ENCODE peak calls at places on chromosomes 4 and X, in ten cellular contexts. One of them, this sample, is unnamed.

GRCh38 chrX:140764401-140764919 is 54.9 kb downstream of the LINC00632 start:
- DNase-seq in GM12864: no peak
- DNase-seq in DMS153: no peak
- DNase-seq in A172: no peak
- DNase-seq in astrocyte of the spinal cord: peak
- DNase-seq in nucleus accumbens: peak
- DNase-seq in aorta: peak
- DNase-seq in PC-3: peak
- DNase-seq in T-helper 2 cell: peak
- DNase-seq in activated CD4-positive, alpha-beta T cell treated with anti-CD3 and anti-CD28 coated beads for 4 hours: no peak
- DNase-seq in this sample: peak

GRCh38 chrX:40245411-40246140 is 147.8 kb upstream of the BCOR start:
- DNase-seq in astrocyte of the spinal cord: peak
- DNase-seq in T-helper 2 cell: peak
- DNase-seq in nucleus accumbens: no peak
- DNase-seq in aorta: peak
- DNase-seq in activated CD4-positive, alpha-beta T cell treated with anti-CD3 and anti-CD28 coated beads for 4 hours: no peak
- DNase-seq in GM12864: no peak
- DNase-seq in PC-3: no peak
- DNase-seq in A172: no peak
- DNase-seq in DMS153: no peak
- DNase-seq in this sample: peak

GRCh38 chrX:45351478-45351877 is 150.8 kb upstream of the DIPK2B start:
- DNase-seq in A172: peak
- DNase-seq in T-helper 2 cell: no peak
- DNase-seq in nucleus accumbens: no peak
- DNase-seq in aorta: no peak
- DNase-seq in astrocyte of the spinal cord: peak
- DNase-seq in GM12864: no peak
- DNase-seq in DMS153: no peak
- DNase-seq in PC-3: peak
- DNase-seq in activated CD4-positive, alpha-beta T cell treated with anti-CD3 and anti-CD28 coated beads for 4 hours: no peak
- DNase-seq in this sample: peak

GRCh38 chrX:19174401-19175025 is 52.2 kb upstream of the ADGRG2 start:
- DNase-seq in nucleus accumbens: no peak
- DNase-seq in A172: peak
- DNase-seq in PC-3: peak
- DNase-seq in aorta: no peak
- DNase-seq in T-helper 2 cell: no peak
- DNase-seq in astrocyte of the spinal cord: peak
- DNase-seq in activated CD4-positive, alpha-beta T cell treated with anti-CD3 and anti-CD28 coated beads for 4 hours: no peak
- DNase-seq in GM12864: no peak
- DNase-seq in DMS153: no peak
- DNase-seq in this sample: peak

GRCh38 chrX:120562569-120562926 is 1.8 kb upstream of the CUL4B start:
- DNase-seq in DMS153: no peak
- DNase-seq in aorta: no peak
- DNase-seq in nucleus accumbens: no peak
- DNase-seq in T-helper 2 cell: no peak
- DNase-seq in activated CD4-positive, alpha-beta T cell treated with anti-CD3 and anti-CD28 coated beads for 4 hours: no peak
- DNase-seq in GM12864: no peak
- DNase-seq in astrocyte of the spinal cord: no peak
- DNase-seq in A172: no peak
- DNase-seq in PC-3: no peak
- DNase-seq in this sample: no peak

GRCh38 chr4:9765091-9765490 is 16.3 kb upstream of the DRD5 start:
- DNase-seq in activated CD4-positive, alpha-beta T cell treated with anti-CD3 and anti-CD28 coated beads for 4 hours: no peak
- DNase-seq in DMS153: no peak
- DNase-seq in GM12864: no peak
- DNase-seq in aorta: no peak
- DNase-seq in nucleus accumbens: no peak
- DNase-seq in A172: no peak
- DNase-seq in astrocyte of the spinal cord: no peak
- DNase-seq in PC-3: peak
- DNase-seq in T-helper 2 cell: peak
- DNase-seq in this sample: no peak

GRCh38 chr4:70903282-70903603 is 1.1 kb downstream of the MOB1B start:
- DNase-seq in activated CD4-positive, alpha-beta T cell treated with anti-CD3 and anti-CD28 coated beads for 4 hours: no peak
- DNase-seq in T-helper 2 cell: no peak
- DNase-seq in A172: no peak
- DNase-seq in DMS153: no peak
- DNase-seq in nucleus accumbens: no peak
- DNase-seq in PC-3: peak
- DNase-seq in aorta: no peak
- DNase-seq in astrocyte of the spinal cord: no peak
- DNase-seq in GM12864: no peak
- DNase-seq in this sample: peak

GRCh38 chrX:2497961-2498780 is 2.6 kb downstream of the DHRSX start:
- DNase-seq in A172: no peak
- DNase-seq in activated CD4-positive, alpha-beta T cell treated with anti-CD3 and anti-CD28 coated beads for 4 hours: no peak
- DNase-seq in aorta: no peak
- DNase-seq in PC-3: no peak
- DNase-seq in nucleus accumbens: no peak
- DNase-seq in GM12864: no peak
- DNase-seq in DMS153: no peak
- DNase-seq in T-helper 2 cell: no peak
- DNase-seq in astrocyte of the spinal cord: peak
- DNase-seq in this sample: peak

GRCh38 chr4:166257891-166258290 is 384.9 kb downstream of the TLL1 start:
- DNase-seq in T-helper 2 cell: no peak
- DNase-seq in PC-3: no peak
- DNase-seq in A172: no peak
- DNase-seq in aorta: no peak
- DNase-seq in nucleus accumbens: no peak
- DNase-seq in activated CD4-positive, alpha-beta T cell treated with anti-CD3 and anti-CD28 coated beads for 4 hours: no peak
- DNase-seq in DMS153: peak
- DNase-seq in astrocyte of the spinal cord: no peak
- DNase-seq in GM12864: no peak
- DNase-seq in this sample: no peak

GRCh38 chr4:177759714-177760113 is 317.5 kb upstream of the AGA start:
- DNase-seq in T-helper 2 cell: no peak
- DNase-seq in DMS153: no peak
- DNase-seq in astrocyte of the spinal cord: no peak
- DNase-seq in PC-3: no peak
- DNase-seq in A172: no peak
- DNase-seq in nucleus accumbens: no peak
- DNase-seq in GM12864: no peak
- DNase-seq in activated CD4-positive, alpha-beta T cell treated with anti-CD3 and anti-CD28 coated beads for 4 hours: no peak
- DNase-seq in aorta: no peak
- DNase-seq in this sample: no peak

GRCh38 chr4:36026348-36026747 is 218.0 kb downstream of the ARAP2 start:
- DNase-seq in astrocyte of the spinal cord: no peak
- DNase-seq in PC-3: no peak
- DNase-seq in DMS153: no peak
- DNase-seq in A172: no peak
- DNase-seq in activated CD4-positive, alpha-beta T cell treated with anti-CD3 and anti-CD28 coated beads for 4 hours: no peak
- DNase-seq in nucleus accumbens: no peak
- DNase-seq in T-helper 2 cell: no peak
- DNase-seq in GM12864: no peak
- DNase-seq in aorta: no peak
- DNase-seq in this sample: no peak

GRCh38 chr4:152937535-152938236 is 1.6 kb downstream of the FHDC1 start:
- DNase-seq in GM12864: no peak
- DNase-seq in T-helper 2 cell: peak
- DNase-seq in activated CD4-positive, alpha-beta T cell treated with anti-CD3 and anti-CD28 coated beads for 4 hours: peak
- DNase-seq in nucleus accumbens: no peak
- DNase-seq in PC-3: no peak
- DNase-seq in DMS153: peak
- DNase-seq in A172: peak
- DNase-seq in aorta: peak
- DNase-seq in astrocyte of the spinal cord: peak
- DNase-seq in this sample: peak

GRCh38 chrX:77785746-77786548 is at the start of gene ATRX:
- DNase-seq in astrocyte of the spinal cord: peak
- DNase-seq in A172: peak
- DNase-seq in GM12864: peak
- DNase-seq in T-helper 2 cell: peak
- DNase-seq in nucleus accumbens: peak
- DNase-seq in PC-3: peak
- DNase-seq in aorta: peak
- DNase-seq in DMS153: peak
- DNase-seq in activated CD4-positive, alpha-beta T cell treated with anti-CD3 and anti-CD28 coated beads for 4 hours: peak
- DNase-seq in this sample: peak

GRCh38 chr4:2425386-2426068 is 6.8 kb downstream of the CFAP99 start:
- DNase-seq in PC-3: no peak
- DNase-seq in DMS153: no peak
- DNase-seq in activated CD4-positive, alpha-beta T cell treated with anti-CD3 and anti-CD28 coated beads for 4 hours: no peak
- DNase-seq in A172: no peak
- DNase-seq in astrocyte of the spinal cord: no peak
- DNase-seq in GM12864: no peak
- DNase-seq in aorta: no peak
- DNase-seq in nucleus accumbens: no peak
- DNase-seq in T-helper 2 cell: no peak
- DNase-seq in this sample: no peak

GRCh38 chr4:37450309-37450708 is 205.8 kb downstream of the NWD2 start:
- DNase-seq in astrocyte of the spinal cord: no peak
- DNase-seq in activated CD4-positive, alpha-beta T cell treated with anti-CD3 and anti-CD28 coated beads for 4 hours: no peak
- DNase-seq in DMS153: no peak
- DNase-seq in GM12864: no peak
- DNase-seq in nucleus accumbens: no peak
- DNase-seq in T-helper 2 cell: no peak
- DNase-seq in PC-3: no peak
- DNase-seq in aorta: no peak
- DNase-seq in A172: no peak
- DNase-seq in this sample: no peak

This sample was measured in mesenchymal stem cell.